ENCODE peak calls at places on chromosome 4, in seven cellular contexts. One of them, this sample, is unnamed.

GRCh38 chr4:165872443-165873297 is at the start of gene TLL1:
- DNase-seq in tibial nerve: no peak
- DNase-seq in stimulated activated CD8-positive, alpha-beta memory T cell treated with anti-CD3 and anti-CD28 coated beads, Interleukin-12 subunit alpha, Interleukin-12 subunit beta, amount 100 ng/mL, for 1 hour: no peak
- DNase-seq in left kidney: peak
- DNase-seq in NCI-H1105: no peak
- DNase-seq in SK-N-MC: no peak
- DNase-seq in EL: peak
- DNase-seq in this sample: no peak

GRCh38 chr4:127211377-127212268 is 421.1 kb upstream of the INTU start:
- DNase-seq in tibial nerve: no peak
- DNase-seq in stimulated activated CD8-positive, alpha-beta memory T cell treated with anti-CD3 and anti-CD28 coated beads, Interleukin-12 subunit alpha, Interleukin-12 subunit beta, amount 100 ng/mL, for 1 hour: no peak
- DNase-seq in left kidney: no peak
- DNase-seq in NCI-H1105: no peak
- DNase-seq in SK-N-MC: no peak
- DNase-seq in EL: no peak
- DNase-seq in this sample: no peak

GRCh38 chr4:87551361-87551760 is 22.2 kb upstream of the SPARCL1 start:
- DNase-seq in tibial nerve: no peak
- DNase-seq in stimulated activated CD8-positive, alpha-beta memory T cell treated with anti-CD3 and anti-CD28 coated beads, Interleukin-12 subunit alpha, Interleukin-12 subunit beta, amount 100 ng/mL, for 1 hour: no peak
- DNase-seq in left kidney: no peak
- DNase-seq in NCI-H1105: no peak
- DNase-seq in SK-N-MC: no peak
- DNase-seq in EL: no peak
- DNase-seq in this sample: no peak

GRCh38 chr4:7041851-7042696 is 1.1 kb upstream of the TADA2B start:
- DNase-seq in tibial nerve: peak
- DNase-seq in stimulated activated CD8-positive, alpha-beta memory T cell treated with anti-CD3 and anti-CD28 coated beads, Interleukin-12 subunit alpha, Interleukin-12 subunit beta, amount 100 ng/mL, for 1 hour: no peak
- DNase-seq in left kidney: peak
- DNase-seq in NCI-H1105: peak
- DNase-seq in SK-N-MC: no peak
- DNase-seq in EL: peak
- DNase-seq in this sample: peak

GRCh38 chr4:3387943-3388348 is 53.8 kb upstream of the HGFAC start:
- DNase-seq in tibial nerve: peak
- DNase-seq in stimulated activated CD8-positive, alpha-beta memory T cell treated with anti-CD3 and anti-CD28 coated beads, Interleukin-12 subunit alpha, Interleukin-12 subunit beta, amount 100 ng/mL, for 1 hour: no peak
- DNase-seq in left kidney: peak
- DNase-seq in NCI-H1105: no peak
- DNase-seq in SK-N-MC: no peak
- DNase-seq in EL: peak
- DNase-seq in this sample: peak

GRCh38 chr4:929096-929765 is 2.9 kb downstream of the GAK start:
- DNase-seq in tibial nerve: no peak
- DNase-seq in stimulated activated CD8-positive, alpha-beta memory T cell treated with anti-CD3 and anti-CD28 coated beads, Interleukin-12 subunit alpha, Interleukin-12 subunit beta, amount 100 ng/mL, for 1 hour: no peak
- DNase-seq in left kidney: no peak
- DNase-seq in NCI-H1105: no peak
- DNase-seq in SK-N-MC: no peak
- DNase-seq in EL: no peak
- DNase-seq in this sample: no peak

GRCh38 chr4:158710814-158711213 is 12.4 kb downstream of the PPID start:
- DNase-seq in tibial nerve: no peak
- DNase-seq in stimulated activated CD8-positive, alpha-beta memory T cell treated with anti-CD3 and anti-CD28 coated beads, Interleukin-12 subunit alpha, Interleukin-12 subunit beta, amount 100 ng/mL, for 1 hour: no peak
- DNase-seq in left kidney: peak
- DNase-seq in NCI-H1105: no peak
- DNase-seq in SK-N-MC: no peak
- DNase-seq in EL: peak
- DNase-seq in this sample: no peak

GRCh38 chr4:82753725-82754410 is 44.7 kb downstream of the SCD5 start:
- DNase-seq in tibial nerve: no peak
- DNase-seq in stimulated activated CD8-positive, alpha-beta memory T cell treated with anti-CD3 and anti-CD28 coated beads, Interleukin-12 subunit alpha, Interleukin-12 subunit beta, amount 100 ng/mL, for 1 hour: no peak
- DNase-seq in left kidney: peak
- DNase-seq in NCI-H1105: no peak
- DNase-seq in SK-N-MC: no peak
- DNase-seq in EL: no peak
- DNase-seq in this sample: no peak

GRCh38 chr4:153347117-153347516 is 2.6 kb downstream of the MND1 start:
- DNase-seq in tibial nerve: no peak
- DNase-seq in stimulated activated CD8-positive, alpha-beta memory T cell treated with anti-CD3 and anti-CD28 coated beads, Interleukin-12 subunit alpha, Interleukin-12 subunit beta, amount 100 ng/mL, for 1 hour: no peak
- DNase-seq in left kidney: no peak
- DNase-seq in NCI-H1105: no peak
- DNase-seq in SK-N-MC: no peak
- DNase-seq in EL: no peak
- DNase-seq in this sample: no peak

GRCh38 chr4:21893136-21893535 is 55.4 kb downstream of the KCNIP4 start:
- DNase-seq in tibial nerve: no peak
- DNase-seq in stimulated activated CD8-positive, alpha-beta memory T cell treated with anti-CD3 and anti-CD28 coated beads, Interleukin-12 subunit alpha, Interleukin-12 subunit beta, amount 100 ng/mL, for 1 hour: no peak
- DNase-seq in left kidney: no peak
- DNase-seq in NCI-H1105: no peak
- DNase-seq in SK-N-MC: no peak
- DNase-seq in EL: no peak
- DNase-seq in this sample: no peak

GRCh38 chr4:156298230-156298629 is 344.6 kb upstream of the CTSO start:
- DNase-seq in tibial nerve: no peak
- DNase-seq in stimulated activated CD8-positive, alpha-beta memory T cell treated with anti-CD3 and anti-CD28 coated beads, Interleukin-12 subunit alpha, Interleukin-12 subunit beta, amount 100 ng/mL, for 1 hour: no peak
- DNase-seq in left kidney: peak
- DNase-seq in NCI-H1105: peak
- DNase-seq in SK-N-MC: no peak
- DNase-seq in EL: peak
- DNase-seq in this sample: no peak

GRCh38 chr4:184514121-184514988 is 40.0 kb upstream of the IRF2 start:
- DNase-seq in tibial nerve: peak
- DNase-seq in stimulated activated CD8-positive, alpha-beta memory T cell treated with anti-CD3 and anti-CD28 coated beads, Interleukin-12 subunit alpha, Interleukin-12 subunit beta, amount 100 ng/mL, for 1 hour: no peak
- DNase-seq in left kidney: peak
- DNase-seq in NCI-H1105: no peak
- DNase-seq in SK-N-MC: no peak
- DNase-seq in EL: peak
- DNase-seq in this sample: peak

GRCh38 chr4:88759039-88759631 is 61.5 kb upstream of the NAP1L5 start:
- DNase-seq in tibial nerve: no peak
- DNase-seq in stimulated activated CD8-positive, alpha-beta memory T cell treated with anti-CD3 and anti-CD28 coated beads, Interleukin-12 subunit alpha, Interleukin-12 subunit beta, amount 100 ng/mL, for 1 hour: no peak
- DNase-seq in left kidney: peak
- DNase-seq in NCI-H1105: peak
- DNase-seq in SK-N-MC: peak
- DNase-seq in EL: peak
- DNase-seq in this sample: no peak

GRCh38 chr4:72394264-72394663 is 174.8 kb downstream of the ADAMTS3 start:
- DNase-seq in tibial nerve: no peak
- DNase-seq in stimulated activated CD8-positive, alpha-beta memory T cell treated with anti-CD3 and anti-CD28 coated beads, Interleukin-12 subunit alpha, Interleukin-12 subunit beta, amount 100 ng/mL, for 1 hour: no peak
- DNase-seq in left kidney: no peak
- DNase-seq in NCI-H1105: no peak
- DNase-seq in SK-N-MC: no peak
- DNase-seq in EL: no peak
- DNase-seq in this sample: no peak

GRCh38 chr4:140612356-140612755 is 43.6 kb upstream of the UCP1 start:
- DNase-seq in tibial nerve: no peak
- DNase-seq in stimulated activated CD8-positive, alpha-beta memory T cell treated with anti-CD3 and anti-CD28 coated beads, Interleukin-12 subunit alpha, Interleukin-12 subunit beta, amount 100 ng/mL, for 1 hour: no peak
- DNase-seq in left kidney: no peak
- DNase-seq in NCI-H1105: no peak
- DNase-seq in SK-N-MC: no peak
- DNase-seq in EL: no peak
- DNase-seq in this sample: no peak

GRCh38 chr4:56743550-56743949 is 62.5 kb upstream of the HOPX start:
- DNase-seq in tibial nerve: no peak
- DNase-seq in stimulated activated CD8-positive, alpha-beta memory T cell treated with anti-CD3 and anti-CD28 coated beads, Interleukin-12 subunit alpha, Interleukin-12 subunit beta, amount 100 ng/mL, for 1 hour: no peak
- DNase-seq in left kidney: peak
- DNase-seq in NCI-H1105: peak
- DNase-seq in SK-N-MC: no peak
- DNase-seq in EL: no peak
- DNase-seq in this sample: no peak

GRCh38 chr4:68369474-68369805 is 19.6 kb upstream of the YTHDC1 start:
- DNase-seq in tibial nerve: no peak
- DNase-seq in stimulated activated CD8-positive, alpha-beta memory T cell treated with anti-CD3 and anti-CD28 coated beads, Interleukin-12 subunit alpha, Interleukin-12 subunit beta, amount 100 ng/mL, for 1 hour: no peak
- DNase-seq in left kidney: no peak
- DNase-seq in NCI-H1105: no peak
- DNase-seq in SK-N-MC: no peak
- DNase-seq in EL: peak
- DNase-seq in this sample: no peak

GRCh38 chr4:145099653-145100052 is 1.5 kb downstream of the ABCE1 start:
- DNase-seq in tibial nerve: no peak
- DNase-seq in stimulated activated CD8-positive, alpha-beta memory T cell treated with anti-CD3 and anti-CD28 coated beads, Interleukin-12 subunit alpha, Interleukin-12 subunit beta, amount 100 ng/mL, for 1 hour: no peak
- DNase-seq in left kidney: no peak
- DNase-seq in NCI-H1105: no peak
- DNase-seq in SK-N-MC: no peak
- DNase-seq in EL: peak
- DNase-seq in this sample: no peak

GRCh38 chr4:173169428-173170209 is 1.0 kb downstream of the GALNT7 start:
- DNase-seq in tibial nerve: peak
- DNase-seq in stimulated activated CD8-positive, alpha-beta memory T cell treated with anti-CD3 and anti-CD28 coated beads, Interleukin-12 subunit alpha, Interleukin-12 subunit beta, amount 100 ng/mL, for 1 hour: peak
- DNase-seq in left kidney: peak
- DNase-seq in NCI-H1105: peak
- DNase-seq in SK-N-MC: no peak
- DNase-seq in EL: peak
- DNase-seq in this sample: no peak

GRCh38 chr4:19614171-19614570 is 637.5 kb upstream of the SLIT2 start:
- DNase-seq in tibial nerve: no peak
- DNase-seq in stimulated activated CD8-positive, alpha-beta memory T cell treated with anti-CD3 and anti-CD28 coated beads, Interleukin-12 subunit alpha, Interleukin-12 subunit beta, amount 100 ng/mL, for 1 hour: no peak
- DNase-seq in left kidney: no peak
- DNase-seq in NCI-H1105: no peak
- DNase-seq in SK-N-MC: no peak
- DNase-seq in EL: no peak
- DNase-seq in this sample: no peak

GRCh38 chr4:132065940-132066495 is 1083.1 kb upstream of the PCDH10 start:
- DNase-seq in tibial nerve: no peak
- DNase-seq in stimulated activated CD8-positive, alpha-beta memory T cell treated with anti-CD3 and anti-CD28 coated beads, Interleukin-12 subunit alpha, Interleukin-12 subunit beta, amount 100 ng/mL, for 1 hour: no peak
- DNase-seq in left kidney: no peak
- DNase-seq in NCI-H1105: no peak
- DNase-seq in SK-N-MC: no peak
- DNase-seq in EL: peak
- DNase-seq in this sample: no peak

GRCh38 chr4:2419814-2420213 is 1.1 kb downstream of the CFAP99 start:
- DNase-seq in tibial nerve: no peak
- DNase-seq in stimulated activated CD8-positive, alpha-beta memory T cell treated with anti-CD3 and anti-CD28 coated beads, Interleukin-12 subunit alpha, Interleukin-12 subunit beta, amount 100 ng/mL, for 1 hour: no peak
- DNase-seq in left kidney: peak
- DNase-seq in NCI-H1105: no peak
- DNase-seq in SK-N-MC: no peak
- DNase-seq in EL: no peak
- DNase-seq in this sample: no peak

GRCh38 chr4:115082633-115083032 is 30.8 kb downstream of the NDST4 start:
- DNase-seq in tibial nerve: no peak
- DNase-seq in stimulated activated CD8-positive, alpha-beta memory T cell treated with anti-CD3 and anti-CD28 coated beads, Interleukin-12 subunit alpha, Interleukin-12 subunit beta, amount 100 ng/mL, for 1 hour: no peak
- DNase-seq in left kidney: no peak
- DNase-seq in NCI-H1105: no peak
- DNase-seq in SK-N-MC: no peak
- DNase-seq in EL: no peak
- DNase-seq in this sample: no peak

GRCh38 chr4:165700855-165701254 is 172.2 kb upstream of the TLL1 start:
- DNase-seq in tibial nerve: no peak
- DNase-seq in stimulated activated CD8-positive, alpha-beta memory T cell treated with anti-CD3 and anti-CD28 coated beads, Interleukin-12 subunit alpha, Interleukin-12 subunit beta, amount 100 ng/mL, for 1 hour: no peak
- DNase-seq in left kidney: no peak
- DNase-seq in NCI-H1105: no peak
- DNase-seq in SK-N-MC: no peak
- DNase-seq in EL: no peak
- DNase-seq in this sample: no peak

GRCh38 chr4:107666134-107666533 is 53.9 kb downstream of the PAPSS1 start:
- DNase-seq in tibial nerve: no peak
- DNase-seq in stimulated activated CD8-positive, alpha-beta memory T cell treated with anti-CD3 and anti-CD28 coated beads, Interleukin-12 subunit alpha, Interleukin-12 subunit beta, amount 100 ng/mL, for 1 hour: no peak
- DNase-seq in left kidney: peak
- DNase-seq in NCI-H1105: no peak
- DNase-seq in SK-N-MC: peak
- DNase-seq in EL: peak
- DNase-seq in this sample: no peak

GRCh38 chr4:3516836-3517730 is 15.1 kb downstream of the LRPAP1 start:
- DNase-seq in tibial nerve: no peak
- DNase-seq in stimulated activated CD8-positive, alpha-beta memory T cell treated with anti-CD3 and anti-CD28 coated beads, Interleukin-12 subunit alpha, Interleukin-12 subunit beta, amount 100 ng/mL, for 1 hour: no peak
- DNase-seq in left kidney: no peak
- DNase-seq in NCI-H1105: no peak
- DNase-seq in SK-N-MC: no peak
- DNase-seq in EL: no peak
- DNase-seq in this sample: no peak

GRCh38 chr4:74133786-74134499 is 24.0 kb upstream of the MTHFD2L start:
- DNase-seq in tibial nerve: peak
- DNase-seq in stimulated activated CD8-positive, alpha-beta memory T cell treated with anti-CD3 and anti-CD28 coated beads, Interleukin-12 subunit alpha, Interleukin-12 subunit beta, amount 100 ng/mL, for 1 hour: no peak
- DNase-seq in left kidney: peak
- DNase-seq in NCI-H1105: peak
- DNase-seq in SK-N-MC: peak
- DNase-seq in EL: peak
- DNase-seq in this sample: peak

GRCh38 chr4:149161247-149161646 is 654.4 kb downstream of the IQCM start:
- DNase-seq in tibial nerve: no peak
- DNase-seq in stimulated activated CD8-positive, alpha-beta memory T cell treated with anti-CD3 and anti-CD28 coated beads, Interleukin-12 subunit alpha, Interleukin-12 subunit beta, amount 100 ng/mL, for 1 hour: no peak
- DNase-seq in left kidney: no peak
- DNase-seq in NCI-H1105: no peak
- DNase-seq in SK-N-MC: no peak
- DNase-seq in EL: peak
- DNase-seq in this sample: no peak

GRCh38 chr4:55851885-55852284 is 1.6 kb upstream of the EXOC1 start:
- DNase-seq in tibial nerve: no peak
- DNase-seq in stimulated activated CD8-positive, alpha-beta memory T cell treated with anti-CD3 and anti-CD28 coated beads, Interleukin-12 subunit alpha, Interleukin-12 subunit beta, amount 100 ng/mL, for 1 hour: no peak
- DNase-seq in left kidney: no peak
- DNase-seq in NCI-H1105: no peak
- DNase-seq in SK-N-MC: no peak
- DNase-seq in EL: no peak
- DNase-seq in this sample: no peak

GRCh38 chr4:80171251-80171650 is 26.1 kb upstream of the PRDM8 start:
- DNase-seq in tibial nerve: no peak
- DNase-seq in stimulated activated CD8-positive, alpha-beta memory T cell treated with anti-CD3 and anti-CD28 coated beads, Interleukin-12 subunit alpha, Interleukin-12 subunit beta, amount 100 ng/mL, for 1 hour: no peak
- DNase-seq in left kidney: no peak
- DNase-seq in NCI-H1105: no peak
- DNase-seq in SK-N-MC: no peak
- DNase-seq in EL: peak
- DNase-seq in this sample: no peak

GRCh38 chr4:124053872-124054538 is 657.4 kb downstream of the SPRY1 start:
- DNase-seq in tibial nerve: no peak
- DNase-seq in stimulated activated CD8-positive, alpha-beta memory T cell treated with anti-CD3 and anti-CD28 coated beads, Interleukin-12 subunit alpha, Interleukin-12 subunit beta, amount 100 ng/mL, for 1 hour: no peak
- DNase-seq in left kidney: no peak
- DNase-seq in NCI-H1105: no peak
- DNase-seq in SK-N-MC: no peak
- DNase-seq in EL: peak
- DNase-seq in this sample: no peak

GRCh38 chr4:185780472-185780871 is 31.5 kb downstream of the SORBS2 start:
- DNase-seq in tibial nerve: no peak
- DNase-seq in stimulated activated CD8-positive, alpha-beta memory T cell treated with anti-CD3 and anti-CD28 coated beads, Interleukin-12 subunit alpha, Interleukin-12 subunit beta, amount 100 ng/mL, for 1 hour: no peak
- DNase-seq in left kidney: no peak
- DNase-seq in NCI-H1105: no peak
- DNase-seq in SK-N-MC: no peak
- DNase-seq in EL: no peak
- DNase-seq in this sample: no peak

GRCh38 chr4:182143822-182144620 is 99.2 kb upstream of the TENM3 start:
- DNase-seq in tibial nerve: no peak
- DNase-seq in stimulated activated CD8-positive, alpha-beta memory T cell treated with anti-CD3 and anti-CD28 coated beads, Interleukin-12 subunit alpha, Interleukin-12 subunit beta, amount 100 ng/mL, for 1 hour: no peak
- DNase-seq in left kidney: peak
- DNase-seq in NCI-H1105: no peak
- DNase-seq in SK-N-MC: no peak
- DNase-seq in EL: peak
- DNase-seq in this sample: no peak

GRCh38 chr4:189202182-189202868 is 738.3 kb upstream of the FRG1 start:
- DNase-seq in tibial nerve: peak
- DNase-seq in stimulated activated CD8-positive, alpha-beta memory T cell treated with anti-CD3 and anti-CD28 coated beads, Interleukin-12 subunit alpha, Interleukin-12 subunit beta, amount 100 ng/mL, for 1 hour: no peak
- DNase-seq in left kidney: peak
- DNase-seq in NCI-H1105: peak
- DNase-seq in SK-N-MC: no peak
- DNase-seq in EL: peak
- DNase-seq in this sample: no peak

GRCh38 chr4:56215901-56216300 is 171.4 kb downstream of the AASDH start:
- DNase-seq in tibial nerve: no peak
- DNase-seq in stimulated activated CD8-positive, alpha-beta memory T cell treated with anti-CD3 and anti-CD28 coated beads, Interleukin-12 subunit alpha, Interleukin-12 subunit beta, amount 100 ng/mL, for 1 hour: no peak
- DNase-seq in left kidney: no peak
- DNase-seq in NCI-H1105: no peak
- DNase-seq in SK-N-MC: no peak
- DNase-seq in EL: peak
- DNase-seq in this sample: no peak

GRCh38 chr4:168524897-168525296 is 28.0 kb downstream of the PALLD start:
- DNase-seq in tibial nerve: no peak
- DNase-seq in stimulated activated CD8-positive, alpha-beta memory T cell treated with anti-CD3 and anti-CD28 coated beads, Interleukin-12 subunit alpha, Interleukin-12 subunit beta, amount 100 ng/mL, for 1 hour: no peak
- DNase-seq in left kidney: no peak
- DNase-seq in NCI-H1105: no peak
- DNase-seq in SK-N-MC: no peak
- DNase-seq in EL: no peak
- DNase-seq in this sample: no peak

GRCh38 chr4:100555791-100556190 is 38.0 kb upstream of the EMCN start:
- DNase-seq in tibial nerve: no peak
- DNase-seq in stimulated activated CD8-positive, alpha-beta memory T cell treated with anti-CD3 and anti-CD28 coated beads, Interleukin-12 subunit alpha, Interleukin-12 subunit beta, amount 100 ng/mL, for 1 hour: no peak
- DNase-seq in left kidney: peak
- DNase-seq in NCI-H1105: no peak
- DNase-seq in SK-N-MC: no peak
- DNase-seq in EL: no peak
- DNase-seq in this sample: no peak

GRCh38 chr4:12110607-12111006 is 681.9 kb upstream of the HS3ST1 start:
- DNase-seq in tibial nerve: no peak
- DNase-seq in stimulated activated CD8-positive, alpha-beta memory T cell treated with anti-CD3 and anti-CD28 coated beads, Interleukin-12 subunit alpha, Interleukin-12 subunit beta, amount 100 ng/mL, for 1 hour: no peak
- DNase-seq in left kidney: no peak
- DNase-seq in NCI-H1105: no peak
- DNase-seq in SK-N-MC: no peak
- DNase-seq in EL: no peak
- DNase-seq in this sample: no peak

This sample was measured in gastrocnemius medialis.